ENCODE peak calls at places on chromosomes 2 and 18, in seven cellular contexts. E is AG10803; D is CD14-positive monocyte; Y is fibroblast of pulmonary artery; I is CD8-positive, alpha-beta T cell; V is endodermal cell; O is thoracic aorta. J is an unnamed sample.

GRCh38 chr2:671072-671471 is 6.1 kb downstream of the TMEM18 start:
- DNase-seq in E (no peak), D (no peak), V (peak), Y (no peak), I (no peak), O (no peak), J (no peak)

GRCh38 chr18:31046916-31047315 is 4.4 kb upstream of the DSC3 start:
- DNase-seq in E (no peak), D (no peak), O (no peak), I (no peak), Y (no peak), V (no peak), J (no peak)

GRCh38 chr2:2921011-2921720 is 456.5 kb downstream of the EIPR1 start:
- DNase-seq in V (no peak), D (no peak), O (no peak), Y (no peak), E (no peak), I (no peak), J (no peak)

GRCh38 chr2:15127876-15128275 is 433.3 kb downstream of the NBAS start:
- DNase-seq in O (no peak), I (no peak), V (no peak), Y (no peak), D (no peak), E (no peak), J (no peak)

GRCh38 chr2:66686768-66687167 is 251.8 kb downstream of the MEIS1 start:
- DNase-seq in E (peak), I (no peak), V (no peak), D (no peak), Y (peak), O (no peak), J (no peak)

GRCh38 chr2:19623488-19623887 is 265.1 kb upstream of the OSR1 start:
- DNase-seq in V (no peak), Y (peak), D (no peak), E (peak), O (no peak), I (no peak), J (peak)

GRCh38 chr2:68766378-68766845 is 31.8 kb downstream of the ARHGAP25 start:
- DNase-seq in O (no peak), V (no peak), Y (peak), E (peak), D (peak), I (peak), J (no peak)

GRCh38 chr2:170660406-170660805 is 54.7 kb upstream of the SP5 start:
- DNase-seq in I (no peak), E (peak), Y (no peak), V (no peak), O (no peak), D (no peak), J (no peak)

GRCh38 chr2:66888791-66889631 is 454.1 kb downstream of the MEIS1 start:
- DNase-seq in Y (peak), O (no peak), V (no peak), E (peak), I (no peak), D (no peak), J (peak)

GRCh38 chr18:58316400-58316942 is 272.4 kb downstream of the NEDD4L start:
- DNase-seq in O (no peak), I (no peak), Y (no peak), E (no peak), V (peak), D (no peak), J (no peak)

GRCh38 chr2:134128746-134129145 is 125.1 kb upstream of the MGAT5 start:
- DNase-seq in D (no peak), O (no peak), V (no peak), I (no peak), E (no peak), Y (no peak), J (no peak)

GRCh38 chr2:183269956-183270355 is 145.7 kb downstream of the NUP35 start:
- DNase-seq in D (no peak), O (no peak), E (peak), I (no peak), V (no peak), Y (peak), J (no peak)

GRCh38 chr2:206920310-206920709 is 19.0 kb upstream of the CPO start:
- DNase-seq in V (peak), O (no peak), I (no peak), Y (no peak), D (no peak), E (no peak), J (no peak)

GRCh38 chr2:49937432-49937831 is 783.1 kb upstream of the FSHR start:
- DNase-seq in O (no peak), Y (no peak), I (no peak), D (no peak), E (no peak), V (no peak), J (no peak)

GRCh38 chr18:76678248-76678647 is 144.1 kb upstream of the ZNF236 start:
- DNase-seq in O (no peak), E (no peak), I (no peak), D (no peak), Y (no peak), V (no peak), J (no peak)

GRCh38 chr18:51236225-51236624 is 38.7 kb upstream of the MEX3C start:
- DNase-seq in I (no peak), Y (peak), E (no peak), O (no peak), V (no peak), D (no peak), J (peak)

GRCh38 chr2:236806133-236806532 is 236.5 kb downstream of the ACKR3 start:
- DNase-seq in Y (no peak), V (no peak), D (no peak), E (peak), I (no peak), O (no peak), J (no peak)

GRCh38 chr2:222952204-222952603 is 91.4 kb downstream of the ACSL3 start:
- DNase-seq in V (no peak), O (no peak), D (no peak), Y (no peak), E (no peak), I (no peak), J (no peak)

GRCh38 chr2:127700527-127701192 is 637 bp upstream of the SFT2D3 start:
- DNase-seq in I (no peak), V (peak), O (no peak), E (no peak), D (peak), Y (no peak), J (no peak)

GRCh38 chr2:13522096-13522495 is 805.4 kb downstream of the TRIB2 start:
- DNase-seq in E (no peak), V (no peak), Y (no peak), O (no peak), I (no peak), D (no peak), J (no peak)

GRCh38 chr2:149858916-149859634 is 271.5 kb upstream of the MMADHC start:
- DNase-seq in V (no peak), E (peak), Y (peak), D (no peak), O (no peak), I (no peak), J (peak)

GRCh38 chr2:128438586-128438985 is 119.9 kb upstream of the HS6ST1 start:
- DNase-seq in D (peak), V (peak), I (no peak), E (no peak), Y (no peak), O (no peak), J (no peak)

GRCh38 chr2:11155326-11156059 is at the start of gene SLC66A3:
- DNase-seq in E (peak), O (peak), Y (peak), I (peak), D (no peak), V (no peak), J (peak)

GRCh38 chr2:53220969-53221368 is 546.6 kb upstream of the CHAC2 start:
- DNase-seq in E (no peak), O (no peak), V (no peak), D (no peak), Y (no peak), I (no peak), J (no peak)

GRCh38 chr2:46297546-46298271 is 502 bp downstream of the EPAS1 start:
- DNase-seq in O (no peak), D (no peak), E (peak), V (peak), Y (peak), I (peak), J (no peak)

GRCh38 chr2:46300406-46300832 is 3.2 kb downstream of the EPAS1 start:
- DNase-seq in V (peak), O (no peak), Y (peak), E (no peak), I (no peak), D (no peak), J (no peak)

GRCh38 chr2:46298522-46299351 is 1.5 kb downstream of the EPAS1 start:
- DNase-seq in D (no peak), V (peak), I (no peak), E (peak), Y (peak), O (no peak), J (peak)

GRCh38 chr2:46298272-46298521 is 990 bp downstream of the EPAS1 start:
- DNase-seq in D (no peak), Y (no peak), I (no peak), O (no peak), E (no peak), V (no peak), J (no peak)

DNA sequence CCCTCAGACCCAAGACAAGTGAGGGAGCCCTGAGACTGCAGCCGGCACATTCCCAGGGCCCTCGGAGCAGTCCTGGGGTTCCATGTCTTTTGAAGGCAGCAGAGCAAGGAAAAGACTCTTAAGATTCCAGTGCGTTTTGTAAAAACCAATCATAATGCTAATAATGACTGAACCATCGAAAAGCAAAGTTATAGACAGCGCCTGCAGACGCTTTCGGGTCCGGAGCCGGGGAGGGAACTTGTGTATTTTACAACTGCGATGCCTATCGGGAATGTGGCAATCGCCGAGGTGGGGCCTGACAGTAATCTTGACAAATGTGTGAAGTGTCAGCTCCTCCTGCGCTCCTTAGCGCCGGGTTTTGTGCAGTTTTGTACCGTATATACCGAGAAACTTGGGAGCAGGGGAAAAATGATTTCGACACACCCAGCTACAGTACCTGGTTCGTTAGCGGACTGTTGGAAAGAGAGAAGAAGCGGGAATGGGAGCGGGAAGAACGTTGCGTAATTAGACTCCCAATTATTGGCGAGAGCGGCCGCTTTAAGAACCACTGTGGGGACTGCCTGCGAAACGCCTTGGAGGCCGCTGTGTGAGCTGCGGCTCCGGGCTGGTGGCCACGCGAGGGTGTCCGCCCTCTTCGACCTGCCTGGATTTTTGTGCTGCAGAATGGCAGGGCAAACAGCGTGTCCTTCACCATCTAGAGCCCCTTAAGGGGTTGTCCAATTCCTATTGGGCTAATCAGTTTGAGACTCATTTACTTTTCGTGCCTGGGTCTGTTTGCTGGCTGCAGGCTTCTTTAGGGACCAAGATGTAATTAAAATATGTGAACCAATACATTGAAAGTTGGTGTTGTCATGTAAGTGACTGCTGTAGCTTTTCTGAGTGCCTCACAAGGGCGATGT is 2.4 kb downstream of the EPAS1 start:
- DNase-seq in O (no peak), E (peak), Y (peak), V (peak), I (no peak), D (no peak), J (peak)
- TF ChIP-seq CTCF in O (no peak), E (peak), Y (no peak), V (no peak), I (no peak), D (no peak), J (no peak)

GRCh38 chr2:121735520-121736074 is 1.1 kb downstream of the NIFK start:
- DNase-seq in I (no peak), V (no peak), D (no peak), E (no peak), Y (no peak), O (no peak), J (no peak)
- TF ChIP-seq CTCF in I (no peak), V (no peak), D (no peak), E (peak), Y (no peak), O (no peak), J (no peak)

DNA sequence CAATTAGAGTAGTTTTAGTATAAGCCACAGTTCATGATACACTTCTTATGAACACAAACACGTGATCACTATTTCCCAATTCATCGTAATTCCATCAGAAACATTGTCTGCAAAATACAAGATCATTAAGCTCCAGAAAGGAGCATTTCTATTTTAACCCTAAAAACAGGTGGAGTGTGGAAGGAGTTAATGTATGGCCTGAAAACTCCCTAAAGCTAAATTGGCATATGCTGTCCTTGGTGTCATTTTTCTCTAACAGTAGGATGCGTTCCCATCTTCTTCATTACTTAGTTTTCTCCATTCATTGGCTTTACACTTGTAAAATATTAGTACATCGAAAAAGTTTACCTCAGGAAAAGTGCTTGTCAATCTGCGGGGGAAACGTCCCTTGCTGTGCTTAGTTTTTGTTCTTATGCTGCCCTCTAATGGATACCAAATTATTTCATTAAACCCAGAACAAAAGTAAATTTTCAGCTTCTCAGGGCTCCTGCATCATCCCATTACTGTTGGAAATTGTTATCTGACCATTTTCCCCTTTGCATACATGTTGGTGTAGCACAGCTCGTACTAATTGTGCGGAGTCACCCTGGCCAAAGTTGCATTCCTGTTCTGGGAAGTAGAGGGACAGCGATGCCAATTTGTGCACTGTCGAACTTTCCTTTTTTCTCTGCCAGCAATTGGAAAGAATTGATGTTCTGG is 153.4 kb downstream of the GPD2 start:
- DNase-seq in Y (peak), I (no peak), E (peak), O (no peak), D (no peak), V (no peak), J (peak)
- TF ChIP-seq CTCF in Y (peak), I (peak), E (peak), O (peak), D (peak), V (peak), J (peak)

GRCh38 chr2:235803028-235803427 is 309.2 kb downstream of the AGAP1 start:
- DNase-seq in O (no peak), E (no peak), Y (peak), D (no peak), V (no peak), I (no peak), J (no peak)
- TF ChIP-seq CTCF in O (no peak), E (peak), Y (peak), D (no peak), V (peak), I (no peak), J (peak)

GRCh38 chr2:122531803-122532344 is 776.4 kb downstream of the TSN start:
- DNase-seq in D (no peak), O (no peak), I (no peak), V (peak), Y (peak), E (no peak), J (no peak)
- TF ChIP-seq CTCF in D (peak), O (no peak), I (no peak), V (peak), Y (peak), E (peak), J (peak)

DNA sequence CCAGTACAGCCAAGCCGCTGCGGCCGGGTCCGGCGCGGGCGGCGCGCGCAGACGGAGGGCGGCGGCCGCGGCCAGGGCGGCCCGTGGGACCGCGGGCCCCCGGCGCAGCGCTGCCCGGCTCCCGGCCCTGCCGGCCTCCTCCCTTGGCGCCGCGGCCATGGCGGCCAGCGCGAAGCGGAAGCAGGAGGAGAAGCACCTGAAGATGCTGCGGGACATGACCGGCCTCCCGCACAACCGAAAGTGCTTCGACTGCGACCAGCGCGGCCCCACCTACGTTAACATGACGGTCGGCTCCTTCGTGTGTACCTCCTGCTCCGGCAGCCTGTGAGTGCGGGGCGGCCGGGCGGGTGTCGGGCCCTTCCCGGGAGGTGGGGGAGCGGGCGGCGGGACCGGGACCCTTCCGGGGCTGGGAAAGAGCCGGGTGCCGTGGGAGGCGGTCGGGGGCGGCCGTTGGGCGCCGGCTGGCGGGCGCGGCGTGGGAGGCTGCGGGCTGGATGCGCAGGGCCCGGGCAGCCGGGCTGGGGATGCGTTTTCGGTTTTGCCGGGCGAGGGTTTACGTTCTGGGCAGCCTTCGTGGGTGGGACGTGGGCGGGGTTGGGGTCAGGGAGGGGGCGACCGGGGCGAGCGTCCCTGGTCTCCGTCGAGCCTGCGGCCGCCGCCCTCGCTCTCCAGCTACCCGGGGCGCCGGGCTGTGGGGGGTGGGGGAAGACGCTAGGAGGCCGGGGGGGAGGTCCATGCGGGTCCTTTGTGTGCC is 486 bp downstream of the AGFG1 start:
- DNase-seq in Y (peak), E (peak), D (peak), V (peak), O (no peak), I (peak), J (no peak)
- TF ChIP-seq CTCF in Y (no peak), E (no peak), D (no peak), V (no peak), O (no peak), I (no peak), J (no peak)